ENCODE peak calls at places on chromosomes 11 and 22, in six cellular contexts. A is fibroblast of mammary gland; W is CD8-positive, alpha-beta T cell; M is A549; X is left ventricle myocardium inferior; G is thoracic aorta. D is an unnamed sample.
A peak's percentile ranks its signal among the peaks of the same experiment; 100 is the strongest.

GRCh38 chr22:37777122-37777687 is 30.5 kb upstream of the GCAT start:
- DNase-seq in A (peak; percentile 93), W (no peak), M (no peak), X (no peak), G (no peak), D (peak; percentile 66)

GRCh38 chr11:58061813-58062212 is 31.1 kb downstream of the OR6Q1 start:
- DNase-seq in A (peak; percentile 93), W (no peak), M (no peak), X (no peak), G (no peak), D (no peak)

GRCh38 chr11:70049045-70049444 is 29.1 kb upstream of the ANO1 start:
- DNase-seq in A (no peak), W (no peak), M (no peak), X (no peak), G (no peak), D (no peak)

GRCh38 chr11:132111341-132111740 is 740.9 kb downstream of the NTM start:
- DNase-seq in A (peak; percentile 15), W (no peak), M (no peak), X (no peak), G (no peak), D (no peak)

GRCh38 chr11:5986885-5987284 is at the start of gene OR52L1:
- DNase-seq in A (no peak), W (no peak), M (no peak), X (no peak), G (no peak), D (no peak)

GRCh38 chr22:37340331-37341262 is 58.3 kb downstream of the CYTH4 start:
- DNase-seq in A (no peak), W (no peak), M (no peak), X (no peak), G (no peak), D (no peak)

GRCh38 chr11:65539401-65540289 is 14.8 kb downstream of the SCYL1 start:
- DNase-seq in A (no peak), W (peak; percentile 12), M (no peak), X (no peak), G (no peak), D (peak; percentile 89)

GRCh38 chr11:1830500-1831223 is 4.1 kb upstream of the SYT8 start:
- DNase-seq in A (no peak), W (no peak), M (no peak), X (no peak), G (no peak), D (no peak)

GRCh38 chr11:113840932-113841664 is 34.3 kb downstream of the USP28 start:
- DNase-seq in A (no peak), W (no peak), M (no peak), X (no peak), G (no peak), D (peak; percentile 59)

GRCh38 chr11:116427337-116427902 is 345.4 kb downstream of the BUD13 start:
- DNase-seq in A (no peak), W (no peak), M (no peak), X (no peak), G (no peak), D (no peak)

GRCh38 chr11:55357560-55358184 is 10.1 kb upstream of the OR4A15 start:
- DNase-seq in A (no peak), W (no peak), M (peak; percentile 12), X (no peak), G (no peak), D (peak; percentile 55)

GRCh38 chr11:113715273-113715672 is 9.2 kb upstream of the TMPRSS5 start:
- DNase-seq in A (no peak), W (no peak), M (no peak), X (no peak), G (no peak), D (no peak)

GRCh38 chr11:113484223-113484622 is 9.0 kb upstream of the DRD2 start:
- DNase-seq in A (no peak), W (no peak), M (no peak), X (no peak), G (no peak), D (no peak)

GRCh38 chr11:120225372-120225909 is 14.5 kb upstream of the POU2F3 start:
- DNase-seq in A (peak; percentile 54), W (no peak), M (no peak), X (no peak), G (no peak), D (no peak)

GRCh38 chr11:77140231-77140959 is 12.3 kb downstream of the MYO7A start:
- DNase-seq in A (peak; percentile 33), W (no peak), M (no peak), X (peak; percentile 65), G (no peak), D (no peak)

GRCh38 chr11:57781529-57781943 is 19.9 kb downstream of the CTNND1 start:
- DNase-seq in A (peak; percentile 45), W (no peak), M (no peak), X (no peak), G (no peak), D (no peak)

GRCh38 chr11:29518389-29519174 is 498.2 kb downstream of the KCNA4 start:
- DNase-seq in A (no peak), W (no peak), M (peak; percentile 26), X (no peak), G (no peak), D (peak; percentile 14)

GRCh38 chr11:43681543-43681942 is 1.0 kb downstream of the HSD17B12 start:
- DNase-seq in A (peak; percentile 42), W (no peak), M (peak; percentile 40), X (no peak), G (no peak), D (no peak)

GRCh38 chr22:48104102-48104738 is 1341.8 kb downstream of the TBC1D22A start:
- DNase-seq in A (no peak), W (no peak), M (no peak), X (no peak), G (no peak), D (no peak)

GRCh38 chr22:40407021-40407761 is 36.8 kb downstream of the SGSM3 start:
- DNase-seq in A (no peak), W (no peak), M (no peak), X (no peak), G (no peak), D (no peak)

GRCh38 chr11:45180158-45180887 is 33.9 kb downstream of the PRDM11 start:
- DNase-seq in A (no peak), W (no peak), M (peak; percentile 60), X (peak; percentile 58), G (no peak), D (peak; percentile 57)

GRCh38 chr11:838441-839279 is 3.7 kb downstream of the POLR2L start:
- DNase-seq in A (no peak), W (no peak), M (peak; percentile 86), X (no peak), G (no peak), D (no peak)

GRCh38 chr11:118610773-118611432 is 3.5 kb downstream of the PHLDB1 start:
- DNase-seq in A (peak; percentile 67), W (peak; percentile 82), M (peak; percentile 63), X (peak; percentile 85), G (no peak), D (peak; percentile 81)

GRCh38 chr22:37696657-37697539 is at the start of gene TRIOBP:
- DNase-seq in A (peak; percentile 93), W (peak; percentile 94), M (peak; percentile 87), X (peak; percentile 96), G (peak; percentile 96), D (peak; percentile 95)

GRCh38 chr22:30922151-30922611 is 46.4 kb downstream of the MORC2 start:
- DNase-seq in A (peak; percentile 53), W (peak; percentile 86), M (peak; percentile 23), X (peak; percentile 69), G (no peak), D (no peak)

GRCh38 chr22:30923168-30923900 is 45.2 kb downstream of the MORC2 start:
- DNase-seq in A (no peak), W (no peak), M (no peak), X (no peak), G (no peak), D (no peak)

GRCh38 chr22:30920407-30920806 is 48.2 kb downstream of the MORC2 start:
- DNase-seq in A (peak; percentile 60), W (peak; percentile 85), M (peak; percentile 70), X (peak; percentile 81), G (peak; percentile 45), D (peak; percentile 72)

GRCh38 chr22:30919973-30920372 is 48.6 kb downstream of the MORC2 start:
- DNase-seq in A (no peak), W (no peak), M (no peak), X (no peak), G (no peak), D (no peak)

GRCh38 chr22:30921108-30921507 is 47.5 kb downstream of the MORC2 start:
- DNase-seq in A (peak; percentile 7), W (no peak), M (no peak), X (no peak), G (no peak), D (no peak)
- H3K4me3 ChIP-seq in A (no peak overlapping the region), W (peak overlapping the region; percentile 52), M (no peak overlapping the region), X (peak overlapping the region; percentile 63), G (peak overlapping the region; percentile 72), D (no peak overlapping the region)

DNA sequence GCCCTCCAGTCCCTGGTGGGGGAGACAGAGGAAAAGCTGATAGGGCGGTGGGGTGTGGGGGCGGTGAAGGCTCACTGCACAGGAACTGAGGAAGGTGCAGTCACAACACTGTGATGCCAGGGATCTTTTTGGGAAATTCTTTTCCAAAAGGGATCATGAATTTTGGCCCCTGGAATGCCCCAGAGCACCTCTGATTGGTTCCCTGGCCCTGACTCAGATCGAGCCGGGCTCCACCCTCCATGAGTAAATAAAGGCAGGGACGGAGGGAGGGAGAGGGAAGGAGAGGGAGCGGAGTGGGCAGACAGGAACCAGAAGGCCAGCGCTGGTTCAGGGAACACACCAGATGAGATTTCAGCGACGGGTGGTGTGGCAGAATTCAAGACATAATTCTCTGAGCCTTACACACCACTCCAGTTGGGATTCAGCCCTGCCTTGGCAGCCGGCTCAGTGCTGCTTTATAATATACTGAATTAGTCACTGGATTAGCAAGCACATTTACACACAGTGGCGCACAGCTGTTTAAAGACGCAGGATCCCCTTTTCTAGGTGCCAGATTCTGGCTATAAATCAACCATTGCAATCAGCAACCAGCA is 80.3 kb downstream of the ETS1 start:
- DNase-seq in A (peak; percentile 99), W (peak; percentile 58), M (peak; percentile 86), X (peak; percentile 83), G (peak; percentile 93), D (no peak)
- H3K4me3 ChIP-seq in A (no peak overlapping the region), W (peak overlapping the region; percentile 94), M (peak overlapping the region; percentile 39), X (peak overlapping the region; percentile 58), G (peak overlapping the region; percentile 67), D (no peak overlapping the region)

GRCh38 chr22:49786976-49787843 is 40.5 kb downstream of the BRD1 start:
- DNase-seq in A (no peak), W (no peak), M (no peak), X (peak; percentile 16), G (no peak), D (no peak)
- H3K4me3 ChIP-seq in A (no peak overlapping the region), W (no peak overlapping the region), M (no peak overlapping the region), X (no peak overlapping the region), G (no peak overlapping the region), D (no peak overlapping the region)

DNA sequence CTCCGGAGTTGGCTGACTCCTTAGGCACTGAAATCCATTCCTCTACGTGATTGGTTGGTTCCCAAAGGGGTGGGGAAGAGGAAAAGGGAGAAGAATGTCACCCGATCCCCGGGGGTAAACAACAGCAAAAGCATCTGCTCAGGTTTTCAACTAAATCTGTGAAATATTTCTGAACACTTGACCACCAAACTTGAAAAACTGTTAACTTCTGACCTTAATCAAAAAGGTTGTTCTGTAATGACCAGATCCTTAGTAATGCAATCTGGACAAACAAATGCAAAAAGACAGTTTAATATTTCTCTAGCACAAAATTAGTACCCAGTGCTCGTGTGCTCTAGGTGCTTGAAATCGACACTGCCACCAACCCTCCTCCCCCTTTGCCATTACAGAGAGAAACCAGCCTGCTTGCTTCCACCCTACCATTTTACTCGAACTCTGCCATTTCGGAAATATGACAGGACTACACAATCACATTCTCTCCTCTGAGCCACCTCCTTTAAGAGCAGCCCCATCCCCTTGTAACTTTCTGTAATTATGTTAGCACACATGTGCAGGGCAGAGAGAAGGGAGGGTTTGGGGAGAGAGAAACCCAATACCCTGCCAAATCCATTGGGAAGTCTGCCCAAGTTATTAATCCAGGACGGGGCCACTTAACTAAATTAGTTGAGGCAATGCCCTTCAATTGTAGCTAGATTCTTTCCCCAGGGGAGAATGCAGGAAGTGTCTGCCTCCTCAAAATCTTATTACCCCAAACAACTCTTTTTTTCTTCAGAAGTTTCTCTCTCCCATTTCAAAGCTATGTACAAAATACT is 113.8 kb downstream of the RBFOX2 start:
- DNase-seq in A (peak; percentile 91), W (no peak), M (peak; percentile 83), X (no peak), G (peak; percentile 33), D (peak; percentile 40)
- H3K4me3 ChIP-seq in A (peak overlapping the region; percentile 54), W (no peak overlapping the region), M (peak overlapping the region; percentile 34), X (peak overlapping the region; percentile 66), G (peak overlapping the region; percentile 71), D (peak overlapping the region; percentile 35)

D was measured in MM.1S.